ENCODE peak calls at places on chromosomes 3 and 15, in ten cellular contexts. W is cardiac muscle cell; D is AG04450; I is GM13976; R is thoracic aorta; G is CD8-positive, alpha-beta T cell; T is A549; Q is endothelial cell; V is glutamatergic neuron; F is B cell. U is an unnamed sample.

GRCh38 chr3:65020780-65021179 is 333.0 kb upstream of the ADAMTS9 start:
- DNase-seq in D (no peak), Q (no peak), T (no peak), V (no peak), W (no peak), R (no peak), G (no peak), F (no peak), I (no peak), U (no peak)

GRCh38 chr3:125556314-125556713 is 36.3 kb upstream of the SNX4 start:
- DNase-seq in F (no peak), D (peak), I (no peak), Q (no peak), V (no peak), G (no peak), W (no peak), T (no peak), R (no peak), U (no peak)

GRCh38 chr15:95868450-95868849 is 462.1 kb upstream of the NR2F2 start:
- DNase-seq in T (no peak), W (no peak), Q (no peak), F (no peak), D (no peak), V (no peak), I (no peak), G (no peak), R (no peak), U (no peak)

GRCh38 chr3:120163816-120164215 is 69.6 kb upstream of the GSK3B start:
- DNase-seq in I (no peak), G (no peak), R (no peak), F (no peak), V (no peak), D (no peak), Q (no peak), W (no peak), T (no peak), U (no peak)

GRCh38 chr3:110789315-110789714 is 282.3 kb upstream of the NECTIN3 start:
- DNase-seq in G (no peak), W (no peak), R (no peak), I (no peak), T (no peak), V (no peak), F (no peak), D (peak), Q (no peak), U (no peak)

GRCh38 chr15:49560045-49560444 is 60.6 kb downstream of the FAM227B start:
- DNase-seq in F (no peak), V (no peak), R (no peak), I (no peak), W (no peak), T (no peak), Q (no peak), G (no peak), D (no peak), U (no peak)

GRCh38 chr15:71691700-71692417 is 118.5 kb upstream of the NR2E3 start:
- DNase-seq in I (no peak), F (no peak), W (no peak), T (no peak), Q (no peak), V (no peak), R (no peak), G (no peak), D (peak), U (no peak)

GRCh38 chr15:96274087-96274440 is 56.4 kb upstream of the NR2F2 start:
- DNase-seq in T (no peak), G (no peak), W (no peak), Q (no peak), R (no peak), F (no peak), D (no peak), I (no peak), V (no peak), U (no peak)

GRCh38 chr15:31379577-31379976 is 52.9 kb downstream of the KLF13 start:
- DNase-seq in T (no peak), D (no peak), R (no peak), V (no peak), Q (no peak), G (no peak), I (no peak), W (no peak), F (no peak), U (peak)

GRCh38 chr15:63157891-63158431 is 684 bp upstream of the RPS27L start:
- DNase-seq in G (peak), V (peak), D (peak), R (peak), W (peak), I (peak), T (peak), F (peak), Q (peak), U (peak)

GRCh38 chr3:117553461-117553860 is 843.9 kb downstream of the TUSC7 start:
- DNase-seq in G (no peak), F (no peak), R (no peak), T (peak), I (peak), W (no peak), V (no peak), D (no peak), Q (no peak), U (no peak)

GRCh38 chr3:170553788-170554620 is 31.9 kb downstream of the SLC7A14 start:
- DNase-seq in G (no peak), I (no peak), V (no peak), F (no peak), W (no peak), Q (no peak), R (no peak), D (no peak), T (no peak), U (no peak)
- TF ChIP-seq CTCF in G (no peak), I (no peak), V (no peak), F (no peak), W (peak), Q (no peak), R (no peak), D (no peak), T (peak), U (no peak)

DNA sequence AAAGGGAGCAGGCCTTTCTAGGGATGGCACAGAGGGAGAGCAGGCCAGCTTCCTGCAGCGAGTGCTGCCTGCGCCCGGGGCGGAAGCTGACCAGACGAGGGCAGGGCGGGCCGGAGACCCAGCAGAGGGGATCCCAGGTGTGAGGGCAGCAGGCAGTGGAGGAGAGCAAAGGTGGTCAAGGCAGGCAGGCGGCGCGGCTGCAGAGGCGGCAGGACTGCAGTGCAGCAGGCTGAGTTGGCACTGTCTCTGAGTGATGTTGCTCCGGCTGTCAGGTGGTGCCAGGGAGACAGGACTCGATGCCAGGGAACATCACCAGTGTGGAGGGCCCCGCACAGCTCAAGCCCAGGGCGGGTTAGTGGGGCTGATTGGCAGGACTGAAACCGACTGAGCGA is 22.3 kb upstream of the PLXNA1 start:
- DNase-seq in V (no peak), W (no peak), F (no peak), Q (no peak), G (no peak), I (no peak), T (no peak), R (no peak), D (no peak), U (no peak)
- TF ChIP-seq CTCF in V (no peak), W (no peak), F (no peak), Q (no peak), G (no peak), I (no peak), T (no peak), R (no peak), D (no peak), U (no peak)

GRCh38 chr3:164550857-164551256 is 527.4 kb downstream of the SI start:
- DNase-seq in Q (no peak), W (no peak), D (no peak), I (no peak), G (no peak), V (no peak), T (no peak), F (no peak), R (no peak), U (no peak)
- TF ChIP-seq CTCF in Q (peak), W (no peak), D (no peak), I (no peak), G (no peak), V (peak), T (no peak), F (no peak), R (no peak), U (no peak)

GRCh38 chr15:89674526-89674925 is 4.6 kb downstream of the PLIN1 start:
- DNase-seq in R (no peak), F (no peak), W (no peak), D (no peak), Q (no peak), G (no peak), I (no peak), V (no peak), T (no peak), U (no peak)

GRCh38 chr15:89671687-89672086 is 7.5 kb downstream of the PLIN1 start:
- DNase-seq in R (no peak), G (no peak), D (no peak), W (no peak), F (no peak), Q (no peak), T (no peak), I (peak), V (no peak), U (no peak)

GRCh38 chr15:89672221-89673161 is 6.7 kb downstream of the PLIN1 start:
- DNase-seq in G (no peak), R (no peak), I (peak), D (no peak), W (no peak), V (no peak), T (no peak), F (no peak), Q (no peak), U (no peak)

GRCh38 chr15:89670985-89671560 is 8.1 kb downstream of the PLIN1 start:
- DNase-seq in T (no peak), F (no peak), I (no peak), V (no peak), Q (no peak), G (no peak), D (no peak), R (no peak), W (no peak), U (no peak)

GRCh38 chr15:89673162-89673506 is 6.0 kb downstream of the PLIN1 start:
- DNase-seq in G (no peak), R (no peak), F (no peak), Q (peak), D (no peak), I (peak), V (peak), W (peak), T (peak), U (no peak)
- TF ChIP-seq CTCF in G (no peak), R (no peak), F (peak), Q (peak), D (peak), I (peak), V (peak), W (peak), T (peak), U (peak)

GRCh38 chr3:169624533-169624972 is 39.0 kb downstream of the MECOM start:
- DNase-seq in W (peak), Q (no peak), D (no peak), R (no peak), F (no peak), G (no peak), I (no peak), V (no peak), T (no peak), U (no peak)
- TF ChIP-seq CTCF in W (no peak), Q (no peak), D (no peak), R (no peak), F (no peak), G (no peak), I (no peak), V (no peak), T (no peak), U (no peak)

DNA sequence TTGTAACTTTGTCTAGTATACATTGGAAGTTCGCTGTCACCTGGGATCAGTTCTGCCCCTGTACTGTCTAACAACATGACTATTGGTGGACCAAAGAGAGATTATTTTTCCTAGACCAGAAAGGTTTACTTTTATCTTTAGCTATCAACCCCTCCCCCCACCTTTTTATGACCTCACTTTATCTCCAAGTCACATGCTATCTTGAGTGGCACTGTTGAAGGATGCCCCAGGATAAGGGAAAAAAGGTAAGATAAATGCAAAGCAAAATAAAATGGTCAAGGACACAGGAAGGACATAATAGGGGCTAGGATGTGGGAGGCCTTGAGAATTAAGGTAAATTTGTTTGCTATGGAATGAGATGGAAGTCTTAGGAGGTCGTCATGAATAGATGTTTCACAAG is 996 bp upstream of the ZNF609 start:
- DNase-seq in I (no peak), V (no peak), W (no peak), F (no peak), D (no peak), T (no peak), G (no peak), Q (no peak), R (no peak), U (no peak)
- TF ChIP-seq CTCF in I (no peak), V (no peak), W (no peak), F (no peak), D (no peak), T (no peak), G (no peak), Q (no peak), R (no peak), U (no peak)

DNA sequence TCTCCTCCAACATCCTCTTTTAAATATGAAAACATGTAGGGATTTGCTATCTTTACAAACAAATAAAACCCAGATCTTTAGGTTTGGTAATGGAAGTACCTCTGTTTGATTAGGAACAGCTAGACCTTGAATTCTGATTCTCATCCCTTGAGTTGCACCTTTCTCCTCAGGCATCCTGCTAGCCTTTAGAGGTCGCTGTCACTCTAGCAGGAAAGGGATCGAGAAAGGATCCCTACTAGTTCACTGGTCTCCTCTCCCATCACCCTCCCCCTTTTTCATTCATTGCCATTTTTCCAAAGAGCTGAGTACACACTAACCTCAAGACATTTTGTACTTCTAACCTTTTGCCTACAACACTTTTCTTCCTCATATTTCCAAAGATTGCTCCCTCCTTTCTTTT is 569.8 kb downstream of the RBMS3 start:
- DNase-seq in I (no peak), R (no peak), V (no peak), W (no peak), T (no peak), G (no peak), F (no peak), Q (no peak), D (no peak), U (no peak)
- TF ChIP-seq CTCF in I (no peak), R (no peak), V (no peak), W (no peak), T (no peak), G (no peak), F (no peak), Q (no peak), D (no peak), U (no peak)

GRCh38 chr3:52372822-52373504 is 56.8 kb downstream of the DNAH1 start:
- DNase-seq in Q (peak), D (no peak), G (peak), V (peak), R (no peak), T (no peak), W (peak), F (peak), I (peak), U (no peak)
- TF ChIP-seq CTCF in Q (no peak), D (no peak), G (no peak), V (no peak), R (no peak), T (no peak), W (no peak), F (no peak), I (peak), U (peak)

DNA sequence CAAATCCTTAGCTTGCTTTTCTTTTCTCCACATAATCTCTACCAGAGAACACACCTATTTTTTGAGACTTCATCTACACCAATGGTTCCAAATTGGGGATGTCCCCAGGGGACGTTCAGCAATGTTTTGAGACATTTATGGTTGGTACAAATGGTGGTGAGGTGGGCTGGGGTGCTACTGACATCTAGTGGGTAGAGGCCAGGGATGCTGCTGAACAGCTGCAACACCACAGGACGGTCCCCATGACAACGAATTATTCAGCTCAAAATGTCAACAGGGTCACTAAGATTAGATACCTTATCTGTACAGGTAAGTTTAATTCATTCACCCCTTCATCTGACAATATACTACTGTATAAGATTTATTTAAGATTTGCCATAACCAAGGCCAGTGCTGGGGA is 14.4 kb downstream of the GK5 start:
- DNase-seq in I (no peak), W (peak), T (no peak), F (no peak), Q (peak), G (no peak), V (peak), R (no peak), D (no peak), U (no peak)
- TF ChIP-seq CTCF in I (no peak), W (peak), T (no peak), F (no peak), Q (no peak), G (no peak), V (no peak), R (no peak), D (peak), U (no peak)

GRCh38 chr15:33098082-33099058 is 96.1 kb downstream of the FMN1 start:
- DNase-seq in I (no peak), F (no peak), Q (no peak), G (no peak), D (no peak), T (no peak), V (no peak), W (no peak), R (no peak), U (no peak)

GRCh38 chr15:33093234-33093633 is 101.3 kb downstream of the FMN1 start:
- DNase-seq in D (no peak), F (no peak), Q (no peak), V (no peak), R (no peak), G (no peak), W (no peak), I (no peak), T (no peak), U (no peak)

GRCh38 chr15:33096134-33096533 is 98.4 kb downstream of the FMN1 start:
- DNase-seq in Q (no peak), V (no peak), F (no peak), I (no peak), D (no peak), R (no peak), W (no peak), G (no peak), T (no peak), U (no peak)

GRCh38 chr15:33091983-33092688 is 102.4 kb downstream of the FMN1 start:
- DNase-seq in I (no peak), V (no peak), D (no peak), F (no peak), T (no peak), R (no peak), G (peak), Q (no peak), W (no peak), U (no peak)

GRCh38 chr15:33094336-33094735 is 100.2 kb downstream of the FMN1 start:
- DNase-seq in V (no peak), G (no peak), D (no peak), I (no peak), F (no peak), Q (no peak), T (no peak), R (no peak), W (peak), U (no peak)
- TF ChIP-seq CTCF in V (no peak), G (no peak), D (no peak), I (no peak), F (no peak), Q (no peak), T (no peak), R (no peak), W (no peak), U (no peak)

U was measured in CD14-positive monocyte.